ENCODE peak calls at places on chromosomes 2 and 18, in seven cellular contexts. One of them, this sample, is unnamed.

GRCh38 chr2:62382122-62382521 is 123.9 kb downstream of the TMEM17 start:
- DNase-seq in activated T-helper 1 cell treated with Interleukin-2 at 50 U/mL for 16 hours: no peak
- DNase-seq in iris pigment epithelial cell: no peak
- DNase-seq in astrocyte: no peak
- DNase-seq in KBM-7: peak; percentile 65
- DNase-seq in AML-193: no peak
- DNase-seq in stimulated activated CD4-positive, alpha-beta T cell treated with anti-CD3 and anti-CD28 coated beads, TNF-alpha, amount 100 ng/mL, for 4 hours: no peak
- DNase-seq in this sample: no peak

GRCh38 chr2:206084468-206084869 is 1.5 kb downstream of the INO80D start:
- DNase-seq in activated T-helper 1 cell treated with Interleukin-2 at 50 U/mL for 16 hours: no peak
- DNase-seq in KBM-7: peak; percentile 63
- DNase-seq in astrocyte: peak; percentile 78
- DNase-seq in stimulated activated CD4-positive, alpha-beta T cell treated with anti-CD3 and anti-CD28 coated beads, TNF-alpha, amount 100 ng/mL, for 4 hours: peak; percentile 5
- DNase-seq in iris pigment epithelial cell: peak; percentile 56
- DNase-seq in AML-193: peak; percentile 41
- DNase-seq in this sample: peak; percentile 31

GRCh38 chr2:70123051-70123828 is 36.0 kb downstream of the PCBP1 start:
- DNase-seq in KBM-7: no peak
- DNase-seq in astrocyte: peak; percentile 51
- DNase-seq in iris pigment epithelial cell: peak; percentile 71
- DNase-seq in activated T-helper 1 cell treated with Interleukin-2 at 50 U/mL for 16 hours: no peak
- DNase-seq in AML-193: no peak
- DNase-seq in stimulated activated CD4-positive, alpha-beta T cell treated with anti-CD3 and anti-CD28 coated beads, TNF-alpha, amount 100 ng/mL, for 4 hours: no peak
- DNase-seq in this sample: no peak

GRCh38 chr2:208062113-208062512 is 36.8 kb upstream of the PLEKHM3 start:
- DNase-seq in stimulated activated CD4-positive, alpha-beta T cell treated with anti-CD3 and anti-CD28 coated beads, TNF-alpha, amount 100 ng/mL, for 4 hours: no peak
- DNase-seq in AML-193: peak; percentile 55
- DNase-seq in KBM-7: peak; percentile 41
- DNase-seq in astrocyte: peak; percentile 29
- DNase-seq in iris pigment epithelial cell: peak; percentile 60
- DNase-seq in activated T-helper 1 cell treated with Interleukin-2 at 50 U/mL for 16 hours: no peak
- DNase-seq in this sample: no peak

GRCh38 chr2:172082105-172082943 is 3.0 kb upstream of the DLX1 start:
- DNase-seq in KBM-7: no peak
- DNase-seq in activated T-helper 1 cell treated with Interleukin-2 at 50 U/mL for 16 hours: no peak
- DNase-seq in iris pigment epithelial cell: no peak
- DNase-seq in astrocyte: no peak
- DNase-seq in stimulated activated CD4-positive, alpha-beta T cell treated with anti-CD3 and anti-CD28 coated beads, TNF-alpha, amount 100 ng/mL, for 4 hours: no peak
- DNase-seq in AML-193: no peak
- DNase-seq in this sample: no peak

GRCh38 chr2:121888189-121888557 is 132.7 kb downstream of the TSN start:
- DNase-seq in astrocyte: no peak
- DNase-seq in iris pigment epithelial cell: no peak
- DNase-seq in KBM-7: no peak
- DNase-seq in AML-193: no peak
- DNase-seq in activated T-helper 1 cell treated with Interleukin-2 at 50 U/mL for 16 hours: no peak
- DNase-seq in stimulated activated CD4-positive, alpha-beta T cell treated with anti-CD3 and anti-CD28 coated beads, TNF-alpha, amount 100 ng/mL, for 4 hours: no peak
- DNase-seq in this sample: no peak

GRCh38 chr18:76875390-76876330 is 53.3 kb downstream of the ZNF236 start:
- DNase-seq in astrocyte: no peak
- DNase-seq in AML-193: peak; percentile 32
- DNase-seq in stimulated activated CD4-positive, alpha-beta T cell treated with anti-CD3 and anti-CD28 coated beads, TNF-alpha, amount 100 ng/mL, for 4 hours: no peak
- DNase-seq in activated T-helper 1 cell treated with Interleukin-2 at 50 U/mL for 16 hours: no peak
- DNase-seq in iris pigment epithelial cell: peak; percentile 47
- DNase-seq in KBM-7: peak; percentile 65
- DNase-seq in this sample: no peak

GRCh38 chr18:58364867-58365533 is 263.9 kb downstream of the ALPK2 start:
- DNase-seq in AML-193: no peak
- DNase-seq in stimulated activated CD4-positive, alpha-beta T cell treated with anti-CD3 and anti-CD28 coated beads, TNF-alpha, amount 100 ng/mL, for 4 hours: no peak
- DNase-seq in astrocyte: peak; percentile 83
- DNase-seq in iris pigment epithelial cell: peak; percentile 40
- DNase-seq in KBM-7: no peak
- DNase-seq in activated T-helper 1 cell treated with Interleukin-2 at 50 U/mL for 16 hours: no peak
- DNase-seq in this sample: no peak

GRCh38 chr2:190404487-190404886 is 3.7 kb upstream of the MFSD6 start:
- DNase-seq in astrocyte: peak; percentile 49
- DNase-seq in stimulated activated CD4-positive, alpha-beta T cell treated with anti-CD3 and anti-CD28 coated beads, TNF-alpha, amount 100 ng/mL, for 4 hours: no peak
- DNase-seq in AML-193: peak; percentile 44
- DNase-seq in iris pigment epithelial cell: peak; percentile 65
- DNase-seq in activated T-helper 1 cell treated with Interleukin-2 at 50 U/mL for 16 hours: no peak
- DNase-seq in KBM-7: peak; percentile 85
- DNase-seq in this sample: no peak

GRCh38 chr2:229180658-229181057 is 90.4 kb downstream of the PID1 start:
- DNase-seq in astrocyte: no peak
- DNase-seq in iris pigment epithelial cell: no peak
- DNase-seq in AML-193: no peak
- DNase-seq in stimulated activated CD4-positive, alpha-beta T cell treated with anti-CD3 and anti-CD28 coated beads, TNF-alpha, amount 100 ng/mL, for 4 hours: no peak
- DNase-seq in activated T-helper 1 cell treated with Interleukin-2 at 50 U/mL for 16 hours: no peak
- DNase-seq in KBM-7: no peak
- DNase-seq in this sample: no peak

GRCh38 chr2:47360937-47361336 is 42.0 kb upstream of the MSH2 start:
- DNase-seq in AML-193: no peak
- DNase-seq in iris pigment epithelial cell: peak; percentile 63
- DNase-seq in stimulated activated CD4-positive, alpha-beta T cell treated with anti-CD3 and anti-CD28 coated beads, TNF-alpha, amount 100 ng/mL, for 4 hours: no peak
- DNase-seq in KBM-7: no peak
- DNase-seq in astrocyte: peak; percentile 80
- DNase-seq in activated T-helper 1 cell treated with Interleukin-2 at 50 U/mL for 16 hours: no peak
- DNase-seq in this sample: peak; percentile 27

GRCh38 chr2:584863-585823 is 92.1 kb downstream of the TMEM18 start:
- DNase-seq in astrocyte: no peak
- DNase-seq in KBM-7: peak; percentile 38
- DNase-seq in stimulated activated CD4-positive, alpha-beta T cell treated with anti-CD3 and anti-CD28 coated beads, TNF-alpha, amount 100 ng/mL, for 4 hours: no peak
- DNase-seq in activated T-helper 1 cell treated with Interleukin-2 at 50 U/mL for 16 hours: no peak
- DNase-seq in AML-193: no peak
- DNase-seq in iris pigment epithelial cell: no peak
- DNase-seq in this sample: no peak

GRCh38 chr2:227010433-227010832 is 153.6 kb downstream of the COL4A4 start:
- DNase-seq in iris pigment epithelial cell: peak; percentile 72
- DNase-seq in astrocyte: peak; percentile 61
- DNase-seq in KBM-7: no peak
- DNase-seq in AML-193: no peak
- DNase-seq in activated T-helper 1 cell treated with Interleukin-2 at 50 U/mL for 16 hours: no peak
- DNase-seq in stimulated activated CD4-positive, alpha-beta T cell treated with anti-CD3 and anti-CD28 coated beads, TNF-alpha, amount 100 ng/mL, for 4 hours: no peak
- DNase-seq in this sample: no peak

GRCh38 chr2:130241041-130241707 is 42.9 kb upstream of the TUBA3E start:
- DNase-seq in astrocyte: peak; percentile 39
- DNase-seq in stimulated activated CD4-positive, alpha-beta T cell treated with anti-CD3 and anti-CD28 coated beads, TNF-alpha, amount 100 ng/mL, for 4 hours: no peak
- DNase-seq in activated T-helper 1 cell treated with Interleukin-2 at 50 U/mL for 16 hours: no peak
- DNase-seq in iris pigment epithelial cell: peak; percentile 72
- DNase-seq in AML-193: no peak
- DNase-seq in KBM-7: no peak
- DNase-seq in this sample: peak; percentile 84

GRCh38 chr2:226600184-226600583 is 199.4 kb downstream of the IRS1 start:
- DNase-seq in iris pigment epithelial cell: peak; percentile 75
- DNase-seq in activated T-helper 1 cell treated with Interleukin-2 at 50 U/mL for 16 hours: no peak
- DNase-seq in stimulated activated CD4-positive, alpha-beta T cell treated with anti-CD3 and anti-CD28 coated beads, TNF-alpha, amount 100 ng/mL, for 4 hours: no peak
- DNase-seq in KBM-7: no peak
- DNase-seq in AML-193: no peak
- DNase-seq in astrocyte: peak; percentile 57
- DNase-seq in this sample: no peak

GRCh38 chr2:15092691-15093090 is 460.2 kb downstream of the LRATD1 start:
- DNase-seq in stimulated activated CD4-positive, alpha-beta T cell treated with anti-CD3 and anti-CD28 coated beads, TNF-alpha, amount 100 ng/mL, for 4 hours: no peak
- DNase-seq in AML-193: no peak
- DNase-seq in KBM-7: no peak
- DNase-seq in astrocyte: peak; percentile 68
- DNase-seq in iris pigment epithelial cell: peak; percentile 54
- DNase-seq in activated T-helper 1 cell treated with Interleukin-2 at 50 U/mL for 16 hours: no peak
- DNase-seq in this sample: peak; percentile 29

GRCh38 chr2:180742809-180743208 is 237.6 kb upstream of the UBE2E3 start:
- DNase-seq in iris pigment epithelial cell: peak; percentile 52
- DNase-seq in stimulated activated CD4-positive, alpha-beta T cell treated with anti-CD3 and anti-CD28 coated beads, TNF-alpha, amount 100 ng/mL, for 4 hours: no peak
- DNase-seq in astrocyte: peak; percentile 22
- DNase-seq in KBM-7: no peak
- DNase-seq in activated T-helper 1 cell treated with Interleukin-2 at 50 U/mL for 16 hours: no peak
- DNase-seq in AML-193: no peak
- DNase-seq in this sample: no peak

GRCh38 chr2:219038600-219038999 is 2.7 kb downstream of the CFAP65 start:
- DNase-seq in AML-193: no peak
- DNase-seq in astrocyte: no peak
- DNase-seq in stimulated activated CD4-positive, alpha-beta T cell treated with anti-CD3 and anti-CD28 coated beads, TNF-alpha, amount 100 ng/mL, for 4 hours: no peak
- DNase-seq in KBM-7: no peak
- DNase-seq in activated T-helper 1 cell treated with Interleukin-2 at 50 U/mL for 16 hours: no peak
- DNase-seq in iris pigment epithelial cell: no peak
- DNase-seq in this sample: no peak

GRCh38 chr2:210224660-210225460 is at the start of gene ACADL:
- DNase-seq in KBM-7: no peak
- DNase-seq in activated T-helper 1 cell treated with Interleukin-2 at 50 U/mL for 16 hours: no peak
- DNase-seq in AML-193: no peak
- DNase-seq in stimulated activated CD4-positive, alpha-beta T cell treated with anti-CD3 and anti-CD28 coated beads, TNF-alpha, amount 100 ng/mL, for 4 hours: no peak
- DNase-seq in astrocyte: peak; percentile 35
- DNase-seq in iris pigment epithelial cell: peak; percentile 9
- DNase-seq in this sample: no peak

GRCh38 chr2:129193961-129194360 is 785.5 kb upstream of the RAB6C start:
- DNase-seq in KBM-7: peak; percentile 12
- DNase-seq in stimulated activated CD4-positive, alpha-beta T cell treated with anti-CD3 and anti-CD28 coated beads, TNF-alpha, amount 100 ng/mL, for 4 hours: no peak
- DNase-seq in astrocyte: no peak
- DNase-seq in AML-193: no peak
- DNase-seq in activated T-helper 1 cell treated with Interleukin-2 at 50 U/mL for 16 hours: no peak
- DNase-seq in iris pigment epithelial cell: no peak
- DNase-seq in this sample: no peak

GRCh38 chr18:44309185-44309584 is 371.5 kb upstream of the SETBP1 start:
- DNase-seq in AML-193: no peak
- DNase-seq in stimulated activated CD4-positive, alpha-beta T cell treated with anti-CD3 and anti-CD28 coated beads, TNF-alpha, amount 100 ng/mL, for 4 hours: no peak
- DNase-seq in activated T-helper 1 cell treated with Interleukin-2 at 50 U/mL for 16 hours: no peak
- DNase-seq in astrocyte: peak; percentile 45
- DNase-seq in KBM-7: no peak
- DNase-seq in iris pigment epithelial cell: peak; percentile 76
- DNase-seq in this sample: peak; percentile 39

GRCh38 chr2:53448591-53448990 is 319.0 kb upstream of the CHAC2 start:
- DNase-seq in KBM-7: no peak
- DNase-seq in activated T-helper 1 cell treated with Interleukin-2 at 50 U/mL for 16 hours: no peak
- DNase-seq in iris pigment epithelial cell: no peak
- DNase-seq in AML-193: no peak
- DNase-seq in stimulated activated CD4-positive, alpha-beta T cell treated with anti-CD3 and anti-CD28 coated beads, TNF-alpha, amount 100 ng/mL, for 4 hours: no peak
- DNase-seq in astrocyte: peak; percentile 16
- DNase-seq in this sample: no peak

GRCh38 chr2:63525905-63526304 is 62.4 kb downstream of the WDPCP start:
- DNase-seq in iris pigment epithelial cell: no peak
- DNase-seq in astrocyte: no peak
- DNase-seq in stimulated activated CD4-positive, alpha-beta T cell treated with anti-CD3 and anti-CD28 coated beads, TNF-alpha, amount 100 ng/mL, for 4 hours: no peak
- DNase-seq in activated T-helper 1 cell treated with Interleukin-2 at 50 U/mL for 16 hours: no peak
- DNase-seq in KBM-7: peak; percentile 5
- DNase-seq in AML-193: no peak
- DNase-seq in this sample: no peak

GRCh38 chr2:97769308-97769707 is 55.9 kb downstream of the ZAP70 start:
- DNase-seq in KBM-7: no peak
- DNase-seq in activated T-helper 1 cell treated with Interleukin-2 at 50 U/mL for 16 hours: no peak
- DNase-seq in AML-193: no peak
- DNase-seq in astrocyte: no peak
- DNase-seq in stimulated activated CD4-positive, alpha-beta T cell treated with anti-CD3 and anti-CD28 coated beads, TNF-alpha, amount 100 ng/mL, for 4 hours: no peak
- DNase-seq in iris pigment epithelial cell: no peak
- DNase-seq in this sample: no peak

GRCh38 chr2:168884990-168885389 is 5.2 kb downstream of the SPC25 start:
- DNase-seq in iris pigment epithelial cell: peak; percentile 12
- DNase-seq in activated T-helper 1 cell treated with Interleukin-2 at 50 U/mL for 16 hours: no peak
- DNase-seq in KBM-7: no peak
- DNase-seq in astrocyte: peak; percentile 40
- DNase-seq in stimulated activated CD4-positive, alpha-beta T cell treated with anti-CD3 and anti-CD28 coated beads, TNF-alpha, amount 100 ng/mL, for 4 hours: no peak
- DNase-seq in AML-193: no peak
- DNase-seq in this sample: no peak

GRCh38 chr2:221649045-221649444 is 76.9 kb upstream of the EPHA4 start:
- DNase-seq in iris pigment epithelial cell: no peak
- DNase-seq in stimulated activated CD4-positive, alpha-beta T cell treated with anti-CD3 and anti-CD28 coated beads, TNF-alpha, amount 100 ng/mL, for 4 hours: no peak
- DNase-seq in KBM-7: no peak
- DNase-seq in AML-193: no peak
- DNase-seq in activated T-helper 1 cell treated with Interleukin-2 at 50 U/mL for 16 hours: no peak
- DNase-seq in astrocyte: peak; percentile 42
- DNase-seq in this sample: no peak

GRCh38 chr2:32752952-32753351 is 125.1 kb downstream of the TTC27 start:
- DNase-seq in AML-193: no peak
- DNase-seq in activated T-helper 1 cell treated with Interleukin-2 at 50 U/mL for 16 hours: no peak
- DNase-seq in stimulated activated CD4-positive, alpha-beta T cell treated with anti-CD3 and anti-CD28 coated beads, TNF-alpha, amount 100 ng/mL, for 4 hours: no peak
- DNase-seq in astrocyte: peak; percentile 46
- DNase-seq in KBM-7: no peak
- DNase-seq in iris pigment epithelial cell: no peak
- DNase-seq in this sample: no peak

GRCh38 chr2:174563530-174564282 is 33.9 kb downstream of the WIPF1 start:
- DNase-seq in AML-193: no peak
- DNase-seq in iris pigment epithelial cell: no peak
- DNase-seq in KBM-7: no peak
- DNase-seq in stimulated activated CD4-positive, alpha-beta T cell treated with anti-CD3 and anti-CD28 coated beads, TNF-alpha, amount 100 ng/mL, for 4 hours: no peak
- DNase-seq in activated T-helper 1 cell treated with Interleukin-2 at 50 U/mL for 16 hours: no peak
- DNase-seq in astrocyte: no peak
- DNase-seq in this sample: no peak

GRCh38 chr2:127308586-127309138 is 14.7 kb upstream of the ERCC3 start:
- DNase-seq in iris pigment epithelial cell: no peak
- DNase-seq in astrocyte: no peak
- DNase-seq in AML-193: no peak
- DNase-seq in stimulated activated CD4-positive, alpha-beta T cell treated with anti-CD3 and anti-CD28 coated beads, TNF-alpha, amount 100 ng/mL, for 4 hours: no peak
- DNase-seq in activated T-helper 1 cell treated with Interleukin-2 at 50 U/mL for 16 hours: no peak
- DNase-seq in KBM-7: no peak
- DNase-seq in this sample: no peak

GRCh38 chr2:156511112-156511511 is 74.9 kb downstream of the GPD2 start:
- DNase-seq in astrocyte: no peak
- DNase-seq in KBM-7: no peak
- DNase-seq in activated T-helper 1 cell treated with Interleukin-2 at 50 U/mL for 16 hours: no peak
- DNase-seq in iris pigment epithelial cell: no peak
- DNase-seq in stimulated activated CD4-positive, alpha-beta T cell treated with anti-CD3 and anti-CD28 coated beads, TNF-alpha, amount 100 ng/mL, for 4 hours: no peak
- DNase-seq in AML-193: no peak
- DNase-seq in this sample: no peak

GRCh38 chr2:11495844-11496271 is 29.9 kb upstream of the E2F6 start:
- DNase-seq in AML-193: no peak
- DNase-seq in activated T-helper 1 cell treated with Interleukin-2 at 50 U/mL for 16 hours: no peak
- DNase-seq in iris pigment epithelial cell: peak; percentile 4
- DNase-seq in astrocyte: no peak
- DNase-seq in KBM-7: no peak
- DNase-seq in stimulated activated CD4-positive, alpha-beta T cell treated with anti-CD3 and anti-CD28 coated beads, TNF-alpha, amount 100 ng/mL, for 4 hours: no peak
- DNase-seq in this sample: no peak

GRCh38 chr2:128494307-128494639 is 175.6 kb upstream of the HS6ST1 start:
- DNase-seq in stimulated activated CD4-positive, alpha-beta T cell treated with anti-CD3 and anti-CD28 coated beads, TNF-alpha, amount 100 ng/mL, for 4 hours: no peak
- DNase-seq in iris pigment epithelial cell: no peak
- DNase-seq in AML-193: no peak
- DNase-seq in astrocyte: no peak
- DNase-seq in KBM-7: no peak
- DNase-seq in activated T-helper 1 cell treated with Interleukin-2 at 50 U/mL for 16 hours: no peak
- DNase-seq in this sample: no peak

GRCh38 chr18:50401888-50402287 is 27.0 kb downstream of the SKA1 start:
- DNase-seq in stimulated activated CD4-positive, alpha-beta T cell treated with anti-CD3 and anti-CD28 coated beads, TNF-alpha, amount 100 ng/mL, for 4 hours: no peak
- DNase-seq in AML-193: no peak
- DNase-seq in activated T-helper 1 cell treated with Interleukin-2 at 50 U/mL for 16 hours: no peak
- DNase-seq in iris pigment epithelial cell: peak; percentile 31
- DNase-seq in KBM-7: no peak
- DNase-seq in astrocyte: peak; percentile 2
- DNase-seq in this sample: no peak

GRCh38 chr2:239905306-239905705 is 119.8 kb downstream of the NDUFA10 start:
- DNase-seq in iris pigment epithelial cell: no peak
- DNase-seq in stimulated activated CD4-positive, alpha-beta T cell treated with anti-CD3 and anti-CD28 coated beads, TNF-alpha, amount 100 ng/mL, for 4 hours: no peak
- DNase-seq in KBM-7: no peak
- DNase-seq in astrocyte: no peak
- DNase-seq in AML-193: no peak
- DNase-seq in activated T-helper 1 cell treated with Interleukin-2 at 50 U/mL for 16 hours: no peak
- DNase-seq in this sample: no peak

GRCh38 chr2:177392373-177393246 is at the start of gene AGPS:
- DNase-seq in activated T-helper 1 cell treated with Interleukin-2 at 50 U/mL for 16 hours: peak; percentile 62
- DNase-seq in KBM-7: peak; percentile 76
- DNase-seq in iris pigment epithelial cell: peak; percentile 70
- DNase-seq in AML-193: peak; percentile 70
- DNase-seq in stimulated activated CD4-positive, alpha-beta T cell treated with anti-CD3 and anti-CD28 coated beads, TNF-alpha, amount 100 ng/mL, for 4 hours: peak; percentile 40
- DNase-seq in astrocyte: peak; percentile 72
- DNase-seq in this sample: peak; percentile 33